ENCODE peak calls at places on chromosomes 7 and 10, in seven cellular contexts. J, M, L, Y, C, G and S are unnamed samples.

GRCh38 chr7:140350056-140350455 is 48.3 kb downstream of the SLC37A3 start:
- DNase-seq in J (no peak), M (no peak), L (no peak), Y (no peak), C (no peak), G (no peak), S (no peak)

GRCh38 chr10:86520871-86521619 is 547 bp downstream of the WAPL start:
- DNase-seq in J (peak), M (peak), L (peak), Y (peak), C (peak), G (peak), S (no peak)

GRCh38 chr10:4978870-4979269 is 15.7 kb downstream of the AKR1C1 start:
- DNase-seq in J (no peak), M (no peak), L (no peak), Y (no peak), C (no peak), G (no peak), S (no peak)

GRCh38 chr10:61835069-61835908 is 66.2 kb upstream of the ARID5B start:
- DNase-seq in J (no peak), M (no peak), L (no peak), Y (no peak), C (no peak), G (no peak), S (no peak)

GRCh38 chr10:42769653-42770052 is 12.9 kb upstream of the BMS1 start:
- DNase-seq in J (no peak), M (no peak), L (no peak), Y (no peak), C (no peak), G (no peak), S (no peak)

GRCh38 chr7:93861325-93861949 is 29.1 kb downstream of the TFPI2 start:
- DNase-seq in J (no peak), M (no peak), L (no peak), Y (no peak), C (no peak), G (no peak), S (no peak)

GRCh38 chr10:49562893-49563292 is 24.0 kb upstream of the ERCC6 start:
- DNase-seq in J (no peak), M (no peak), L (no peak), Y (no peak), C (no peak), G (no peak), S (no peak)

GRCh38 chr7:88759216-88759955 is at the start of gene ZNF804B:
- DNase-seq in J (no peak), M (peak), L (no peak), Y (peak), C (no peak), G (no peak), S (peak)

GRCh38 chr10:29751686-29752085 is 116.9 kb upstream of the SVIL start:
- DNase-seq in J (no peak), M (no peak), L (no peak), Y (no peak), C (no peak), G (no peak), S (no peak)

GRCh38 chr7:114419441-114420107 is 5.0 kb downstream of the FOXP2 start:
- DNase-seq in J (no peak), M (no peak), L (no peak), Y (no peak), C (no peak), G (no peak), S (no peak)

GRCh38 chr10:31581741-31582323 is 262.8 kb downstream of the ZEB1 start:
- DNase-seq in J (no peak), M (no peak), L (no peak), Y (no peak), C (no peak), G (no peak), S (no peak)